ENCODE peak calls at places on chromosomes 3 and 15, in ten cellular contexts. G is CD8-positive, alpha-beta T cell; R is foreskin fibroblast; O is neural crest cell; Q is lower lobe of right lung; H is brain microvascular endothelial cell; P is nephron progenitor cell; N is transverse colon; C is Peyer's patch; W is left lung. I is an unnamed sample.

GRCh38 chr15:88246666-88247446 is 9.7 kb downstream of the NTRK3 start:
- DNase-seq in C (peak; percentile 47), P (peak; percentile 87), G (peak; percentile 73), H (peak; percentile 55), O (peak; percentile 79), N (peak; percentile 67), Q (peak; percentile 83), R (peak; percentile 31), W (peak; percentile 92), I (peak; percentile 58)

GRCh38 chr3:187265461-187265955 is 26.0 kb downstream of the MASP1 start:
- DNase-seq in G (no peak), N (no peak), P (no peak), W (no peak), H (peak; percentile 54), O (no peak), Q (no peak), R (no peak), C (no peak), I (no peak)

GRCh38 chr3:170953229-170953628 is 44.8 kb upstream of the EIF5A2 start:
- DNase-seq in W (no peak), R (no peak), Q (no peak), O (no peak), P (no peak), H (no peak), C (no peak), N (no peak), G (no peak), I (no peak)

GRCh38 chr3:133765256-133765655 is 19.1 kb downstream of the TF start:
- DNase-seq in O (no peak), R (no peak), H (no peak), C (no peak), N (no peak), P (no peak), W (no peak), Q (no peak), G (no peak), I (no peak)

GRCh38 chr3:43327184-43327950 is 41.0 kb downstream of the SNRK start:
- DNase-seq in W (no peak), P (no peak), Q (no peak), O (no peak), C (no peak), N (no peak), R (peak; percentile 6), H (no peak), G (no peak), I (no peak)

GRCh38 chr3:52248816-52249547 is 3.4 kb downstream of the PPM1M start:
- DNase-seq in Q (no peak), H (no peak), N (no peak), R (no peak), O (no peak), G (peak; percentile 50), C (no peak), P (no peak), W (no peak), I (no peak)

GRCh38 chr3:157865449-157865862 is 240.8 kb downstream of the SHOX2 start:
- DNase-seq in N (peak; percentile 54), C (no peak), G (peak; percentile 7), P (peak; percentile 67), H (no peak), Q (peak; percentile 48), W (peak; percentile 78), O (peak; percentile 22), R (no peak), I (no peak)

GRCh38 chr3:775178-775885 is 317.5 kb upstream of the CNTN6 start:
- DNase-seq in H (no peak), O (no peak), P (no peak), G (no peak), W (no peak), C (no peak), Q (no peak), N (no peak), R (no peak), I (no peak)

GRCh38 chr3:39296197-39297077 is 16.6 kb upstream of the CX3CR1 start:
- DNase-seq in G (no peak), R (no peak), Q (no peak), N (no peak), W (no peak), H (no peak), C (no peak), O (no peak), P (no peak), I (no peak)

GRCh38 chr3:151460774-151461450 is at the start of gene IGSF10:
- DNase-seq in H (no peak), C (no peak), G (no peak), N (peak; percentile 13), P (peak; percentile 70), Q (peak; percentile 57), W (peak; percentile 84), O (peak; percentile 14), R (no peak), I (no peak)

GRCh38 chr15:101048191-101049011 is 129.2 kb downstream of the LRRK1 start:
- DNase-seq in N (peak; percentile 3), P (no peak), W (peak; percentile 47), H (no peak), Q (peak; percentile 32), C (peak; percentile 9), O (peak; percentile 18), R (no peak), G (peak; percentile 1), I (no peak)

GRCh38 chr3:177357352-177358084 is 160.2 kb upstream of the TBL1XR1 start:
- DNase-seq in G (no peak), O (no peak), P (no peak), W (no peak), R (peak; percentile 82), H (peak; percentile 88), C (no peak), N (peak; percentile 64), Q (no peak), I (no peak)

GRCh38 chr3:43379343-43379742 is 93.0 kb downstream of the SNRK start:
- DNase-seq in P (no peak), G (no peak), W (no peak), C (no peak), O (no peak), N (peak; percentile 27), Q (no peak), R (peak; percentile 66), H (peak; percentile 82), I (no peak)

GRCh38 chr15:38193496-38193895 is 59.1 kb upstream of the SPRED1 start:
- DNase-seq in C (no peak), R (no peak), G (no peak), Q (no peak), N (no peak), O (no peak), H (no peak), P (no peak), W (no peak), I (no peak)

GRCh38 chr3:197599089-197599765 is 43.5 kb upstream of the BDH1 start:
- DNase-seq in P (peak; percentile 82), O (peak; percentile 79), G (peak; percentile 79), Q (peak; percentile 58), H (peak; percentile 82), W (no peak), C (peak; percentile 66), R (peak; percentile 58), N (peak; percentile 81), I (peak; percentile 73)

GRCh38 chr3:107561980-107562379 is 39.2 kb downstream of the BBX start:
- DNase-seq in H (no peak), R (peak; percentile 7), Q (no peak), G (no peak), P (no peak), O (no peak), W (no peak), N (no peak), C (no peak), I (no peak)

GRCh38 chr15:99408236-99409096 is 157.2 kb downstream of the LRRC28 start:
- DNase-seq in P (no peak), H (peak; percentile 74), C (no peak), G (no peak), Q (no peak), N (no peak), O (no peak), W (no peak), R (peak; percentile 62), I (no peak)

GRCh38 chr3:189233225-189233858 is 61.6 kb downstream of the TPRG1 start:
- DNase-seq in W (no peak), G (peak; percentile 4), P (peak; percentile 54), O (peak; percentile 26), C (no peak), H (peak; percentile 71), N (peak; percentile 64), R (peak; percentile 44), Q (peak; percentile 49), I (no peak)

DNA sequence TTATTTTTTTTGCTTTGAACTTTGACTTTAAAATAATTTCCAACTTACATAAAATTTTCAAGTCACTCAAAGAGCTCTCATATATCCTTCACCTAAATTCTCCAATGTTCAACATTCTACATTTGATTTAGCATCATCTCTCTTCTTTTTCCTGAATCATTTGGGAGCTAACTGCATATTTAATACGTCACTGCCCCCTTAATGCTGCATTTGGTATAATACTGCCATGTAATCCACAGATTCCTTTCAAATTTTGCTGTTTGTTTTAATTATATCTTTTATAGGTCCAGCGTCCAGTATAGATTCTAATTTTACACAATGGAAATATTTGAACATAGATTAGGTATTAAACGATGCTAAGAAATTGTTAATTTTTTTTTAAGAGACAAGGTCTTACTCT is 2.3 kb upstream of the EIF2AK4 start:
- DNase-seq in R (no peak), P (no peak), O (no peak), Q (no peak), W (no peak), C (no peak), G (no peak), H (no peak), N (no peak), I (no peak)
- TF ChIP-seq CTCF in R (no peak), P (no peak), O (no peak), Q (no peak), W (no peak), C (no peak), G (no peak), H (peak; percentile 9), N (no peak), I (no peak)

GRCh38 chr15:76588811-76589747 is 252.5 kb downstream of the ISL2 start:
- DNase-seq in C (no peak), Q (no peak), N (peak; percentile 83), H (no peak), P (no peak), G (no peak), W (no peak), R (no peak), O (no peak), I (no peak)
- TF ChIP-seq CTCF in C (no peak), Q (no peak), N (peak; percentile 51), H (no peak), P (no peak), G (no peak), W (no peak), R (no peak), O (no peak), I (no peak)

GRCh38 chr3:139541898-139542288 is 2.4 kb upstream of the RBP1 start:
- DNase-seq in P (no peak), W (no peak), O (no peak), G (no peak), H (no peak), Q (no peak), N (no peak), R (no peak), C (no peak), I (no peak)
- TF ChIP-seq CTCF in P (no peak), W (no peak), O (peak; percentile 33), G (no peak), H (peak; percentile 48), Q (no peak), N (no peak), R (no peak), C (no peak), I (no peak)

DNA sequence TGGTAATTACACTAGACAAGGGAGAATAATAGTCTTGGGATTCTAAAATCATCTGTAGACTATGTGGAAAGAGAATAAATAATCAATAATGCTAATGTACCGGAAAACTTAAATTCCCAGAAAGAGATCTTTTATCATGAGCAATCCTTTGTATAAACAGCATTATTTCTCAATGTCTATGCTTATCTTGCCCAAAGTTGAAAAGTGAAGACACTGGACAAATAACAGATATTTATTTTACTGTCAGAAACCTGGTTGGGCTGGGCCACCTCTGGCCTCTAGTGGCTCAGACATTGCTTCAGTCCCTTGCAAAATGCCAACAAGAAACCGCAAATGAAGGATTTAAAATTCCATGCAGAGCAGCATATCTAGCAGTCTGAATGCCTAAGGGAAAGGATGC is 409.9 kb downstream of the FHIT start:
- DNase-seq in R (no peak), H (peak; percentile 52), C (no peak), P (no peak), N (no peak), G (no peak), Q (no peak), W (no peak), O (no peak), I (no peak)
- TF ChIP-seq CTCF in R (no peak), H (no peak), C (no peak), P (no peak), N (no peak), G (no peak), Q (no peak), W (no peak), O (no peak), I (no peak)